ENCODE peak calls at places on chromosomes 7 and 10, in four cellular contexts. B is neuronal stem cell, D is mesenchymal stem cell, K is mesendoderm. W is an unnamed sample.

GRCh38 chr10:124288928-124289921 is 129.5 kb downstream of the OAT start:
- DNase-seq in D (no peak), K (no peak), B (no peak), W (no peak)

GRCh38 chr10:63264852-63265617 is 131.9 kb downstream of the NRBF2 start:
- DNase-seq in B (no peak), K (peak), D (peak), W (peak)

GRCh38 chr10:57638411-57638810 is 629.3 kb downstream of the IPMK start:
- DNase-seq in B (no peak), D (no peak), K (no peak), W (no peak)

GRCh38 chr7:1083729-1084657 is 3.9 kb upstream of the GPER1 start:
- DNase-seq in K (no peak), B (no peak), D (no peak), W (no peak)

GRCh38 chr7:55258631-55259030 is 106.5 kb upstream of the LANCL2 start:
- DNase-seq in K (no peak), D (no peak), B (no peak), W (no peak)

GRCh38 chr7:88442417-88442816 is 135.7 kb upstream of the STEAP4 start:
- DNase-seq in B (no peak), K (no peak), D (no peak), W (no peak)

GRCh38 chr7:431658-432111 is 88.0 kb downstream of the PDGFA start:
- DNase-seq in D (no peak), B (no peak), K (no peak), W (no peak)

GRCh38 chr10:79982486-79982800 is 33.5 kb upstream of the SFTPD start:
- DNase-seq in B (no peak), D (no peak), K (no peak), W (no peak)

GRCh38 chr7:101402081-101402779 is 39.6 kb downstream of the COL26A1 start:
- DNase-seq in K (peak), B (peak), D (no peak), W (peak)

GRCh38 chr10:110547139-110547761 is 20.2 kb upstream of the SMC3 start:
- DNase-seq in B (no peak), K (peak), D (peak), W (peak)

GRCh38 chr10:18164093-18164492 is 23.9 kb downstream of the CACNB2 start:
- DNase-seq in D (peak), K (no peak), B (no peak), W (peak)

GRCh38 chr7:43560742-43561330 is 22.1 kb upstream of the STK17A start:
- DNase-seq in K (no peak), D (no peak), B (no peak), W (no peak)

GRCh38 chr10:114694735-114695134 is 36.7 kb upstream of the ABLIM1 start:
- DNase-seq in K (peak), D (peak), B (peak), W (no peak)

GRCh38 chr7:3301831-3302618 is 973 bp downstream of the SDK1 start:
- DNase-seq in B (peak), K (peak), D (peak), W (peak)

GRCh38 chr7:151682831-151683614 is 163.3 kb upstream of the RHEB start:
- DNase-seq in B (no peak), D (no peak), K (no peak), W (no peak)

GRCh38 chr7:128660596-128660995 is 11.5 kb upstream of the GARIN1A start:
- DNase-seq in D (no peak), B (no peak), K (no peak), W (no peak)

GRCh38 chr10:91043173-91043910 is 122.5 kb upstream of the ANKRD1 start:
- DNase-seq in B (no peak), K (peak), D (peak), W (peak)

GRCh38 chr7:17274551-17275245 is 23.8 kb upstream of the AHR start:
- DNase-seq in D (peak), K (no peak), B (no peak), W (peak)

GRCh38 chr7:139915301-139915863 is 86.3 kb downstream of the TBXAS1 start:
- DNase-seq in B (no peak), K (no peak), D (no peak), W (peak)

GRCh38 chr7:37921340-37921805 is 933 bp downstream of the EPDR1 start:
- DNase-seq in K (peak), B (peak), D (peak), W (no peak)

GRCh38 chr7:74181821-74182220 is 7.7 kb downstream of the EIF4H start:
- DNase-seq in B (no peak), K (no peak), D (no peak), W (no peak)

GRCh38 chr7:585229-585711 is 65.6 kb upstream of the PDGFA start:
- DNase-seq in B (no peak), D (peak), K (no peak), W (no peak)

GRCh38 chr7:81684513-81685262 is 85.2 kb downstream of the HGF start:
- DNase-seq in K (peak), B (peak), D (peak), W (peak)

GRCh38 chr7:148540041-148540738 is 50.4 kb upstream of the C7orf33 start:
- DNase-seq in D (peak), K (peak), B (no peak), W (peak)

GRCh38 chr10:110527731-110528171 is 30.0 kb downstream of the DUSP5 start:
- DNase-seq in K (no peak), D (peak), B (no peak), W (no peak)

GRCh38 chr7:94244760-94245159 is 149.9 kb upstream of the COL1A2 start:
- DNase-seq in K (no peak), B (no peak), D (no peak), W (no peak)

GRCh38 chr7:114922151-114922651 is 307 bp downstream of the MDFIC start:
- DNase-seq in B (peak), K (peak), D (peak), W (peak)

GRCh38 chr7:105026750-105027149 is 12.7 kb downstream of the KMT2E start:
- DNase-seq in K (no peak), B (no peak), D (no peak), W (no peak)

GRCh38 chr7:105024734-105025133 is 10.7 kb downstream of the KMT2E start:
- DNase-seq in B (no peak), K (no peak), D (peak), W (peak)

GRCh38 chr7:105030447-105030846 is 16.4 kb downstream of the KMT2E start:
- DNase-seq in B (no peak), K (no peak), D (no peak), W (no peak)

GRCh38 chr7:105027176-105027853 is 13.3 kb downstream of the KMT2E start:
- DNase-seq in D (no peak), B (no peak), K (no peak), W (no peak)

DNA sequence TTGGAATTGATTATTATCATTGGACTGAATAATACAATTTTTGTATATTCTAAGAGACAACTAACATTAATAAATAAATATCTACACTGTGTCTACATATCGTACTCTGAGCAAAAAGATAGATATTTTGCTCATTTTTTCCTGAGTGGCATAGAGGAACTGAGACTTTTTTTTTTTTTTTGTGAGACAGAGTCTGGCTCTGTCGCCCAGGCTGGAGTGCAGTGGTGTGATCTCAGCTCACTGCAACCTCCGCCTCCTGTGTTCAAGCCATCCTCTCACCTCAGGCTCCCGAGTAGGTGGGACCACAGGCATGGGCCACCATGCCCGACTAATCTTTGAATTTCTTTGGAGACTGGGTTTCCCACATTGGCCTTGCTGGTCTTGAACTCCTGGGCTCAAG is 14.0 kb downstream of the KMT2E start:
- DNase-seq in K (no peak), D (no peak), B (no peak), W (no peak)
- H3K4ac ChIP-seq in K (no peak), D (no peak), B (no peak), W (no peak)

DNA sequence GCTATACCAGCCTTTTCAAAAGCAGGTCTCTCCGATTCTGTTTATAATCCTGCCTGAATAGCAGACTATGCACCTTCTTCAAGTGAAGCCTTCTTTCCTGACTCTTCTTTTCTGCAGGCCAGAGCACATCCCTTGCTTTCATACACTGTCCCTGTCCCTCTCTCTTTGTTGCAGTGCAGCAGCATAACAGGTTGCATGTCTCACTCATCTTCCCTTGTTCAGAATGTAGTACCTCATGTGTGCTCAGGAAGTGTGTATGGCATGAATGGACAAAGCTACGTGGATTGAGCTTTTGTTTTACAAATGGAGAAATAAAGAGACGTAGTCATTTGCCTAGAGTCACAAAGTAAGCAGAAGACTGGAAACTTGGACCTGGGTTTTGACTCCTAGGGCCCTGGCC is 67.9 kb downstream of the PTPRZ1 start:
- DNase-seq in D (no peak), K (no peak), B (no peak), W (no peak)
- H3K4ac ChIP-seq in D (no peak), K (no peak), B (no peak), W (no peak)

DNA sequence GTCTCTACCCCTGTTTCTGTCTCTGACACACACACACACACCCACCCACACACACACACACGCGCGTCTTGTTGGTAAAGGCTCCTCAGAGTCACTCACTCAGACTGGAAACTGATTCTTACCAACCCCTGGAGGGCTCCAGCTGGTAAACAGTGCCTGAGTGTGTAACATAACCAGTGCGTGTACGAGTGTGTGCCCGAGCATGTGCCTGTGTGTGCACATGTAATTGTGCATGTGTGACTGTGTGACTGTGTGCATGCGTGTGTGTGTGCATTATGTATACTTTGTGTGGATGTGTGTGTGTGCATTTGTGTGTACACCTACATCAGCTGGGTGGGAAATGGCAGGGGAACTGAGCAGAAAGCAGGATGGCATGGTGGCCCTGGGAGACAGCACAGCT is 317.1 kb downstream of the WDR37 start:
- DNase-seq in B (no peak), D (no peak), K (no peak), W (no peak)
- H3K4ac ChIP-seq in B (no peak), D (no peak), K (no peak), W (no peak)

GRCh38 chr10:78471723-78472541 is 438.3 kb downstream of the RPS24 start:
- DNase-seq in K (no peak), D (no peak), B (no peak), W (no peak)

GRCh38 chr10:78471326-78471722 is 437.7 kb downstream of the RPS24 start:
- DNase-seq in D (no peak), K (no peak), B (no peak), W (no peak)

GRCh38 chr10:78473016-78473415 is 439.4 kb downstream of the RPS24 start:
- DNase-seq in B (no peak), D (no peak), K (peak), W (no peak)

GRCh38 chr10:78470267-78471103 is 436.8 kb downstream of the RPS24 start:
- DNase-seq in B (no peak), D (no peak), K (no peak), W (peak)

GRCh38 chr10:78472542-78472890 is 438.9 kb downstream of the RPS24 start:
- DNase-seq in K (no peak), D (no peak), B (peak), W (no peak)
- H3K4ac ChIP-seq in K (no peak), D (no peak), B (no peak), W (no peak)

GRCh38 chr7:123557016-123557630 is 495 bp downstream of the NDUFA5 start:
- DNase-seq in D (no peak), B (no peak), K (no peak), W (peak)
- H3K4ac ChIP-seq in D (no peak), B (no peak), K (no peak), W (peak)

GRCh38 chr7:22333680-22334141 is 23.2 kb downstream of the RAPGEF5 start:
- DNase-seq in B (no peak), D (no peak), K (no peak), W (no peak)
- H3K4ac ChIP-seq in B (no peak), D (no peak), K (no peak), W (no peak)

GRCh38 chr10:21499910-21500577 is 25.4 kb downstream of the SKIDA1 start:
- DNase-seq in K (peak), D (peak), B (no peak), W (no peak)

GRCh38 chr10:21499580-21499909 is 25.9 kb downstream of the SKIDA1 start:
- DNase-seq in B (no peak), K (peak), D (no peak), W (no peak)

GRCh38 chr10:21501109-21501508 is 24.4 kb downstream of the SKIDA1 start:
- DNase-seq in D (no peak), B (no peak), K (no peak), W (no peak)

GRCh38 chr10:21501731-21502370 is 23.6 kb downstream of the SKIDA1 start:
- DNase-seq in K (no peak), B (no peak), D (no peak), W (no peak)

GRCh38 chr10:21500578-21500910 is 24.9 kb downstream of the SKIDA1 start:
- DNase-seq in D (no peak), B (no peak), K (no peak), W (no peak)
- H3K4ac ChIP-seq in D (peak), B (peak), K (peak), W (no peak)

DNA sequence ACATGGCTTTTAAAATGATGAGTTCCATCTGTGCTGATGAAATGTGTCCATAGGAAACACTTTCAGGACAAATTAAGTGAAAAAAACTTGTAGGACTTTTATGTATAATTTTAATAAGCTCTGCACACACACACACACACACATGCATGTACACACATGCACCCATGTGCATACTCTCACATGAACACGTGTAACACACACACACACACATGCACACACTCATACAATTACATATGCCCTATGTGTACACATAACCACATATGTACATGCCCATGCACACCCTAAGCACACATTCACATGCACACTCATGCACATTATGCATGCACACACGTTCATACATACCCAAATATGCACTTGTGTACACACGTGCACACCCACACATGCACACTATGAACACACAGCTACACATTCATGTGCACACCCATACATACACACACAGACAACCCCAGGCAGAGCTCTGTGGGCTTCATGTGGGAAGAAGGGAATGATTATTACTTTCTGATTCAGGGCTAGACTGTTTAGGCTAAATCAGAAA is 68.9 kb downstream of the C10orf143 start:
- DNase-seq in K (no peak), B (no peak), D (no peak), W (no peak)
- H3K4ac ChIP-seq in K (no peak), B (no peak), D (no peak), W (no peak)

GRCh38 chr10:71963351-71963755 is 842 bp upstream of the CHST3 start:
- DNase-seq in D (no peak), B (no peak), K (peak), W (no peak)
- H3K4ac ChIP-seq in D (no peak), B (no peak), K (peak), W (no peak)

DNA sequence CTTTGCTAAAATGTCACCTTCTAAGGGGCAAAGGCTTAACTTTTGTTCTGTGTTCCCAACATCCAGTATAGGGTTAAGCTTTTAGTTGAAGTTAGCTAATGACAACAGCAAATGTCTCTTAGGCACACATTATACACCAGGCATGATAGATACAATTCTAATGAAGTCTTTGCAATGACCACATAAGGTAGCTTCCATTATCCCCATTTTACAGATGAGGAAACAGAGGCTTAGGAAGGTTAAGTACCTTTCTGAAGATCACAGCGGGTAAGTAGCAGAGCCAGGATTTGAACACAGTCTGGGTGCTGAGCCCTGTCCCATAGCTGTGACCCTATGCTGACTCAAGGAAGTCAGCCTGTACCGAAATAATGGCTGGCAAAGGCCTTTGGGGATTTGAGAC is 1.9 kb downstream of the BUD31 start:
- DNase-seq in B (no peak), K (no peak), D (no peak), W (no peak)
- H3K4ac ChIP-seq in B (no peak), K (no peak), D (no peak), W (no peak)